ENCODE peak calls at places on chromosomes 1 and 21, in ten cellular contexts. W is hypothalamus, E is activated gamma-delta T cell, I is DMS153, X is fibroblast of lung, R is activated T-cell treated with anti-CD3 and anti-CD28 coated beads for 48 hours, K is mesothelial cell of epicardium, H is endodermal cell, D is posterior cingulate gyrus, J is brain microvascular endothelial cell. O is an unnamed sample.

GRCh38 chr1:160416369-160416768 is 16.0 kb downstream of the VANGL2 start:
- DNase-seq in W (no peak), E (no peak), I (peak), X (peak), R (no peak), K (no peak), H (peak), D (no peak), J (no peak), O (no peak)

GRCh38 chr1:12047120-12047876 is 15.8 kb upstream of the TNFRSF8 start:
- DNase-seq in W (no peak), E (no peak), I (no peak), X (peak), R (peak), K (no peak), H (no peak), D (no peak), J (peak), O (no peak)

GRCh38 chr1:156673387-156674121 is 3.7 kb downstream of the NES start:
- DNase-seq in W (no peak), E (no peak), I (no peak), X (no peak), R (no peak), K (no peak), H (peak), D (no peak), J (no peak), O (no peak)

GRCh38 chr1:213550804-213551203 is 437.0 kb upstream of the PROX1 start:
- DNase-seq in W (no peak), E (no peak), I (no peak), X (no peak), R (no peak), K (no peak), H (no peak), D (no peak), J (no peak), O (no peak)

GRCh38 chr1:185375583-185375982 is 58.5 kb upstream of the IVNS1ABP start:
- DNase-seq in W (no peak), E (no peak), I (no peak), X (no peak), R (no peak), K (no peak), H (no peak), D (no peak), J (peak), O (no peak)

GRCh38 chr1:32919811-32920733 is 18.9 kb upstream of the TMEM54 start:
- DNase-seq in W (no peak), E (no peak), I (no peak), X (peak), R (no peak), K (no peak), H (no peak), D (no peak), J (no peak), O (no peak)

GRCh38 chr1:15946546-15947381 is 29.1 kb downstream of the ZBTB17 start:
- DNase-seq in W (no peak), E (no peak), I (no peak), X (no peak), R (no peak), K (no peak), H (peak), D (no peak), J (no peak), O (no peak)

GRCh38 chr1:225617479-225617878 is 35.4 kb downstream of the ENAH start:
- DNase-seq in W (no peak), E (no peak), I (no peak), X (no peak), R (no peak), K (no peak), H (no peak), D (no peak), J (no peak), O (no peak)

GRCh38 chr1:212355230-212355969 is 59.3 kb downstream of the PACC1 start:
- DNase-seq in W (no peak), E (no peak), I (no peak), X (peak), R (no peak), K (no peak), H (no peak), D (no peak), J (no peak), O (no peak)

GRCh38 chr1:46603858-46604549 is at the start of gene MKNK1:
- DNase-seq in W (peak), E (peak), I (peak), X (peak), R (peak), K (peak), H (peak), D (peak), J (peak), O (peak)

GRCh38 chr1:110228386-110228785 is 18.3 kb downstream of the KCNC4 start:
- DNase-seq in W (no peak), E (no peak), I (no peak), X (no peak), R (no peak), K (no peak), H (no peak), D (no peak), J (no peak), O (no peak)

GRCh38 chr1:25760871-25761270 is 39.1 kb upstream of the SELENON start:
- DNase-seq in W (no peak), E (no peak), I (no peak), X (no peak), R (no peak), K (no peak), H (no peak), D (no peak), J (no peak), O (no peak)

GRCh38 chr1:54884768-54885167 is 2.2 kb downstream of the DHCR24 start:
- DNase-seq in W (no peak), E (no peak), I (no peak), X (no peak), R (no peak), K (no peak), H (no peak), D (no peak), J (no peak), O (no peak)

GRCh38 chr1:25023190-25023578 is 93.1 kb upstream of the RUNX3 start:
- DNase-seq in W (no peak), E (no peak), I (no peak), X (no peak), R (no peak), K (no peak), H (no peak), D (no peak), J (no peak), O (no peak)

GRCh38 chr1:32539584-32540571 is 651 bp downstream of the ZBTB8A start:
- DNase-seq in W (peak), E (no peak), I (peak), X (peak), R (peak), K (peak), H (peak), D (peak), J (peak), O (no peak)

GRCh38 chr1:47951545-47952235 is 45.5 kb downstream of the TRABD2B start:
- DNase-seq in W (no peak), E (no peak), I (no peak), X (no peak), R (no peak), K (no peak), H (peak), D (no peak), J (no peak), O (no peak)

GRCh38 chr1:218837051-218837450 is 336.6 kb upstream of the LYPLAL1 start:
- DNase-seq in W (no peak), E (no peak), I (no peak), X (no peak), R (no peak), K (no peak), H (no peak), D (no peak), J (peak), O (no peak)

GRCh38 chr1:175089319-175089718 is 21.7 kb downstream of the TNN start:
- DNase-seq in W (no peak), E (no peak), I (peak), X (no peak), R (no peak), K (no peak), H (peak), D (no peak), J (no peak), O (no peak)

GRCh38 chr1:231779081-231779480 is 152.5 kb downstream of the DISC1 start:
- DNase-seq in W (no peak), E (no peak), I (no peak), X (no peak), R (no peak), K (no peak), H (no peak), D (no peak), J (no peak), O (no peak)

GRCh38 chr1:214552174-214552608 is 789 bp upstream of the PTPN14 start:
- DNase-seq in W (no peak), E (no peak), I (no peak), X (peak), R (no peak), K (peak), H (peak), D (peak), J (peak), O (peak)

GRCh38 chr1:153678519-153679336 is at the start of gene NPR1:
- DNase-seq in W (no peak), E (no peak), I (no peak), X (peak), R (no peak), K (no peak), H (peak), D (no peak), J (no peak), O (peak)

GRCh38 chr1:65207317-65207716 is 59.3 kb downstream of the AK4 start:
- DNase-seq in W (no peak), E (no peak), I (no peak), X (peak), R (no peak), K (no peak), H (no peak), D (no peak), J (no peak), O (no peak)

GRCh38 chr21:37208056-37208705 is 59.0 kb downstream of the VPS26C start:
- DNase-seq in W (peak), E (no peak), I (no peak), X (no peak), R (peak), K (no peak), H (no peak), D (peak), J (no peak), O (no peak)

GRCh38 chr1:99590578-99591209 is 55.2 kb upstream of the PALMD start:
- DNase-seq in W (no peak), E (no peak), I (peak), X (peak), R (no peak), K (no peak), H (no peak), D (peak), J (peak), O (no peak)

GRCh38 chr1:54812801-54813478 is 11.8 kb upstream of the TTC22 start:
- DNase-seq in W (no peak), E (no peak), I (no peak), X (no peak), R (no peak), K (no peak), H (peak), D (no peak), J (no peak), O (peak)

GRCh38 chr1:157132602-157133167 is 5.5 kb downstream of the ETV3 start:
- DNase-seq in W (no peak), E (no peak), I (no peak), X (no peak), R (no peak), K (no peak), H (no peak), D (no peak), J (no peak), O (no peak)

GRCh38 chr1:30896905-30897304 is 11.7 kb downstream of the SDC3 start:
- DNase-seq in W (no peak), E (no peak), I (no peak), X (no peak), R (no peak), K (no peak), H (no peak), D (no peak), J (no peak), O (no peak)

GRCh38 chr1:28246427-28246832 is 10.5 kb downstream of the ATP5IF1 start:
- DNase-seq in W (no peak), E (no peak), I (peak), X (no peak), R (no peak), K (no peak), H (no peak), D (no peak), J (no peak), O (no peak)

GRCh38 chr1:118973536-118974160 is 14.5 kb downstream of the TBX15 start:
- DNase-seq in W (no peak), E (no peak), I (no peak), X (no peak), R (no peak), K (no peak), H (no peak), D (no peak), J (no peak), O (no peak)

GRCh38 chr1:51313961-51314777 is 16.2 kb downstream of the TTC39A start:
- DNase-seq in W (no peak), E (no peak), I (peak), X (peak), R (no peak), K (no peak), H (no peak), D (no peak), J (peak), O (no peak)

GRCh38 chr1:163357378-163357777 is 35.6 kb downstream of the NUF2 start:
- DNase-seq in W (no peak), E (no peak), I (no peak), X (peak), R (no peak), K (no peak), H (no peak), D (no peak), J (peak), O (no peak)

GRCh38 chr1:44947774-44948311 is 38.6 kb downstream of the EIF2B3 start:
- DNase-seq in W (no peak), E (no peak), I (no peak), X (no peak), R (no peak), K (no peak), H (no peak), D (no peak), J (no peak), O (no peak)

GRCh38 chr21:44379991-44380865 is 26.8 kb downstream of the TRPM2 start:
- DNase-seq in W (no peak), E (no peak), I (no peak), X (no peak), R (no peak), K (no peak), H (peak), D (no peak), J (no peak), O (no peak)

GRCh38 chr1:98119793-98120192 is 199.0 kb upstream of the DPYD start:
- DNase-seq in W (no peak), E (no peak), I (peak), X (peak), R (no peak), K (no peak), H (peak), D (no peak), J (no peak), O (no peak)

GRCh38 chr21:32562426-32562825 is 22.9 kb downstream of the TCP10L start:
- DNase-seq in W (no peak), E (no peak), I (no peak), X (peak), R (no peak), K (no peak), H (peak), D (peak), J (peak), O (no peak)

GRCh38 chr1:22406722-22407495 is 44.7 kb upstream of the ZBTB40 start:
- DNase-seq in W (no peak), E (no peak), I (no peak), X (no peak), R (no peak), K (no peak), H (no peak), D (no peak), J (peak), O (no peak)

GRCh38 chr1:32753532-32754281 is 51.1 kb upstream of the SYNC start:
- DNase-seq in W (no peak), E (peak), I (peak), X (no peak), R (peak), K (peak), H (peak), D (peak), J (no peak), O (no peak)

GRCh38 chr21:32207096-32207716 is 71.6 kb downstream of the MIS18A start:
- DNase-seq in W (no peak), E (no peak), I (no peak), X (no peak), R (no peak), K (no peak), H (no peak), D (no peak), J (no peak), O (peak)

GRCh38 chr1:118563969-118564951 is 379.2 kb upstream of the SPAG17 start:
- DNase-seq in W (no peak), E (no peak), I (peak), X (no peak), R (no peak), K (no peak), H (peak), D (no peak), J (no peak), O (no peak)

O was measured in suprapubic skin.